ENCODE peak calls at places on chromosomes 6 and 20, in ten cellular contexts. R, M, B, G, A, E, K, I, H and Z are unnamed samples. For H3K27me3, the result is how much of the 10 kb centered on the place peaks cover.

GRCh38 chr20:25065625-25066338 is 7.8 kb upstream of the ACSS1 start:
- DNase-seq in A (peak), K (peak), M (no peak), H (peak), R (peak), E (no peak), B (peak), I (peak), G (peak), Z (peak)

GRCh38 chr20:12594410-12595130 is 414.2 kb upstream of the SPTLC3 start:
- DNase-seq in K (no peak), I (no peak), E (no peak), H (peak), G (no peak), M (no peak), R (no peak), B (no peak), A (peak), Z (no peak)

GRCh38 chr6:49668083-49668511 is 31.5 kb upstream of the RHAG start:
- DNase-seq in E (no peak), K (no peak), A (no peak), M (no peak), I (no peak), R (no peak), H (no peak), B (no peak), G (no peak), Z (no peak)

GRCh38 chr20:19249515-19249914 is 37.1 kb downstream of the SLC24A3 start:
- DNase-seq in H (peak), M (no peak), I (no peak), E (no peak), R (no peak), A (no peak), K (no peak), B (no peak), G (peak), Z (no peak)

GRCh38 chr6:52610745-52611355 is 34.0 kb upstream of the TRAM2 start:
- DNase-seq in M (no peak), B (no peak), H (peak), A (no peak), E (no peak), G (peak), I (peak), R (no peak), K (no peak), Z (no peak)

GRCh38 chr6:138204792-138205384 is 13.4 kb downstream of the PBOV1 start:
- DNase-seq in E (no peak), M (no peak), A (no peak), I (no peak), K (no peak), H (no peak), B (no peak), G (no peak), R (no peak), Z (no peak)

GRCh38 chr6:43434441-43434840 is 7.1 kb downstream of the ABCC10 start:
- DNase-seq in E (no peak), R (no peak), B (no peak), I (no peak), K (no peak), H (no peak), A (no peak), G (no peak), M (no peak), Z (no peak)

GRCh38 chr6:157456524-157456829 is 75.5 kb downstream of the ZDHHC14 start:
- DNase-seq in R (no peak), B (no peak), G (no peak), K (no peak), M (no peak), H (no peak), I (no peak), A (no peak), E (no peak), Z (no peak)

GRCh38 chr6:91045152-91045551 is 458.3 kb upstream of the MAP3K7 start:
- DNase-seq in M (no peak), B (no peak), E (no peak), A (no peak), H (peak), G (no peak), I (no peak), R (no peak), K (no peak), Z (no peak)

GRCh38 chr6:31918069-31918725 is 9.3 kb upstream of the C2 start:
- DNase-seq in M (no peak), E (no peak), R (no peak), G (no peak), K (no peak), A (no peak), H (peak), B (no peak), I (no peak), Z (no peak)

GRCh38 chr20:10689385-10689784 is 15.6 kb upstream of the JAG1 start:
- DNase-seq in I (no peak), B (no peak), H (no peak), M (no peak), R (no peak), E (no peak), A (no peak), K (no peak), G (no peak), Z (no peak)

GRCh38 chr6:137246801-137247202 is 27.6 kb upstream of the IFNGR1 start:
- DNase-seq in G (no peak), K (no peak), H (no peak), M (no peak), A (no peak), I (no peak), E (no peak), R (no peak), B (no peak), Z (no peak)

GRCh38 chr6:105474234-105474633 is 71.4 kb upstream of the PREP start:
- DNase-seq in A (no peak), R (no peak), G (no peak), H (no peak), M (no peak), I (no peak), B (no peak), E (no peak), K (no peak), Z (no peak)

GRCh38 chr20:35446356-35447078 is 8.5 kb upstream of the GDF5 start:
- DNase-seq in K (no peak), A (no peak), M (no peak), G (no peak), R (no peak), E (no peak), H (no peak), I (no peak), B (no peak), Z (no peak)

GRCh38 chr6:92577077-92577719 is 842.2 kb downstream of the EPHA7 start:
- DNase-seq in B (no peak), I (no peak), M (no peak), A (no peak), R (no peak), G (peak), H (peak), K (no peak), E (peak), Z (no peak)

GRCh38 chr6:54083301-54083700 is 27.9 kb upstream of the MLIP start:
- DNase-seq in A (no peak), E (no peak), I (no peak), R (no peak), H (no peak), M (no peak), K (no peak), G (no peak), B (no peak), Z (peak)

GRCh38 chr6:3749390-3749978 is 2.0 kb downstream of the PXDC1 start:
- DNase-seq in E (peak), G (no peak), A (no peak), R (peak), B (peak), H (no peak), I (no peak), M (no peak), K (peak), Z (no peak)

GRCh38 chr20:20277772-20278382 is 90.0 kb upstream of the INSM1 start:
- DNase-seq in K (no peak), M (no peak), G (no peak), E (no peak), I (no peak), R (no peak), H (no peak), B (no peak), A (no peak), Z (peak)

GRCh38 chr6:33061987-33062386 is 11.5 kb downstream of the HLA-DPA1 start:
- DNase-seq in A (no peak), R (no peak), E (no peak), H (peak), M (no peak), I (no peak), G (peak), K (no peak), B (no peak), Z (no peak)

GRCh38 chr6:25579902-25580495 is 72.0 kb upstream of the SCGN start:
- DNase-seq in A (no peak), K (no peak), B (no peak), G (no peak), H (no peak), I (no peak), M (no peak), E (no peak), R (no peak), Z (no peak)

GRCh38 chr20:45346851-45347250 is 1.4 kb downstream of the SDC4 start:
- DNase-seq in M (no peak), B (no peak), E (no peak), H (no peak), G (no peak), I (no peak), K (no peak), A (no peak), R (no peak), Z (no peak)

GRCh38 chr6:156021746-156022396 is 566.2 kb upstream of the NOX3 start:
- DNase-seq in R (no peak), A (peak), K (no peak), E (no peak), H (peak), I (no peak), M (no peak), B (no peak), G (peak), Z (no peak)

GRCh38 chr6:168938546-168938945 is 315.1 kb downstream of the THBS2 start:
- DNase-seq in B (no peak), I (no peak), E (no peak), A (no peak), G (no peak), H (no peak), R (no peak), K (no peak), M (no peak), Z (no peak)

GRCh38 chr6:168939771-168940170 is 313.9 kb downstream of the THBS2 start:
- DNase-seq in M (no peak), H (no peak), G (no peak), R (no peak), K (no peak), I (no peak), E (no peak), B (no peak), A (no peak), Z (no peak)

GRCh38 chr6:168937061-168937460 is 316.6 kb downstream of the THBS2 start:
- DNase-seq in I (no peak), B (no peak), K (no peak), H (no peak), G (peak), R (no peak), E (no peak), A (no peak), M (no peak), Z (no peak)

GRCh38 chr6:168941036-168941435 is 312.6 kb downstream of the THBS2 start:
- DNase-seq in H (peak), R (no peak), E (no peak), M (no peak), K (no peak), I (no peak), A (no peak), B (no peak), G (no peak), Z (no peak)

DNA sequence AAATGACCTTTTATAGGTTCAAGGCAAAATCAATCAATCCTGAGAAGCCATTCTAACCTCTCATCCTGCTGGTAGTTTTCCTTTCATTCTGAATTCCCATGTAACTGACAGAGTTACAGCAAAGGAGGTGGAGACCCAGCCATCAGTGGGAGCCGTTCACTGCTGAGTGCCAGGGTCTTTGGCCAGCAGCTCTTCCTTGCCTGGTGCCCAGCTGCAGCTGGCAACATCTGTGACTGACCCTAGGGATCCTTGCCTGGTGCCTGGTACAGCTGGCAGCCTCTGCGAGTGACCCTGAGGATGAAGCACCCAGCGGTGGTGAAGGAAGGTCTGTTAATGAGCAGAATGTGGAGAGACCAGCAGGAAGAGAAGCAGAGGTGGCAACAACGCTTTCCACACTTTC is 314.6 kb downstream of the THBS2 start:
- DNase-seq in M (no peak), R (no peak), A (no peak), G (no peak), I (no peak), B (no peak), H (no peak), K (no peak), E (no peak), Z (no peak)
- H3K27me3 ChIP-seq in M (under half), R (under half), A (under half), G (under half), I (under half), B (under half), H (under half), K (under half), E (under half), Z (under half)

GRCh38 chr20:63484236-63484635 is 11.8 kb upstream of the KCNQ2 start:
- DNase-seq in B (no peak), H (no peak), R (no peak), I (no peak), A (no peak), G (no peak), M (no peak), K (no peak), E (no peak), Z (no peak)

GRCh38 chr20:63482021-63482587 is 9.6 kb upstream of the KCNQ2 start:
- DNase-seq in E (no peak), H (no peak), I (no peak), K (no peak), R (no peak), A (no peak), G (no peak), B (no peak), M (no peak), Z (no peak)

GRCh38 chr20:63484651-63485403 is 12.4 kb upstream of the KCNQ2 start:
- DNase-seq in E (no peak), B (no peak), I (no peak), H (no peak), R (no peak), A (no peak), G (no peak), M (no peak), K (no peak), Z (no peak)

GRCh38 chr20:63481503-63481902 is 9.0 kb upstream of the KCNQ2 start:
- DNase-seq in M (no peak), A (no peak), K (no peak), E (no peak), B (no peak), H (no peak), G (no peak), I (no peak), R (no peak), Z (no peak)

GRCh38 chr20:63483834-63484233 is 11.4 kb upstream of the KCNQ2 start:
- DNase-seq in H (no peak), K (no peak), E (peak), B (no peak), G (no peak), I (no peak), A (no peak), M (no peak), R (no peak), Z (peak)
- TF ChIP-seq CTCF in H (no peak), K (no peak), E (peak), B (no peak), G (no peak), I (no peak), A (peak), M (no peak), R (no peak), Z (no peak)

GRCh38 chr20:37914367-37914671 is 11.4 kb downstream of the VSTM2L start:
- DNase-seq in I (no peak), H (no peak), M (no peak), B (no peak), R (no peak), A (no peak), G (no peak), E (no peak), K (no peak), Z (no peak)

GRCh38 chr20:37913563-37914366 is 10.8 kb downstream of the VSTM2L start:
- DNase-seq in M (no peak), G (no peak), H (no peak), A (no peak), I (no peak), E (peak), R (no peak), B (no peak), K (no peak), Z (no peak)

GRCh38 chr20:37912874-37913273 is 9.9 kb downstream of the VSTM2L start:
- DNase-seq in H (no peak), M (no peak), A (no peak), G (no peak), E (no peak), R (no peak), I (no peak), B (no peak), K (no peak), Z (no peak)

GRCh38 chr20:37911262-37911661 is 8.3 kb downstream of the VSTM2L start:
- DNase-seq in I (no peak), B (no peak), H (no peak), K (no peak), R (no peak), A (no peak), E (no peak), M (no peak), G (no peak), Z (no peak)

GRCh38 chr20:37911838-37912273 is 8.9 kb downstream of the VSTM2L start:
- DNase-seq in G (peak), I (no peak), H (peak), K (no peak), R (no peak), E (peak), A (no peak), M (no peak), B (no peak), Z (peak)
- H3K27me3 ChIP-seq in G (half or more), I (under half), H (under half), K (under half), R (under half), E (under half), A (under half), M (half or more), B (under half), Z (half or more)

DNA sequence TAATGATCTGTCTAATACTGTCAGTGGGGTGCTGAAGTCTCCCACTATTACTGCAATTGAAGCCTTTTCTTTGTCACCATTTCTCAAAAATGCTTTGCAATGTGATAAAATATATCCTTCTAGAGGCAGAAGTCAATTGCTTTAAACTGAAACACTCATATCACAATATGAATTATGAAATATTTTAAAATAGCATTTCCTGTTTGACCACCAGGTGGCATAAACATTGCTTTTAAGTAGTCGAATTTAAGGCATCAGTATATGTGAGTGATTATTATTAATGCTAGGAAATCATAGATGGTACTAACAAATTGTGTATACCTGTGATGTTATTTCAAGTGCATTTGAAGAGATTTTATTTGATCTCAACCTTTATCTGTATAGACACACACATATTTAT is 87.5 kb downstream of the MEI4 start:
- DNase-seq in H (peak), A (no peak), M (no peak), K (no peak), G (peak), I (peak), E (no peak), R (no peak), B (no peak), Z (no peak)
- TF ChIP-seq CTCF in H (peak), A (peak), M (no peak), K (peak), G (peak), I (peak), E (peak), R (peak), B (no peak), Z (no peak)